ENCODE peak calls at places on chromosomes 2 and 18, in six cellular contexts. N is Peyer's patch; J is T-helper 9 cell; S is stimulated activated CD4-positive, alpha-beta T cell treated with anti-CD3 and anti-CD28 coated beads, Interleukin-1b, Interleukin-23, amount 100 ng/mL, for 24 hours; R is HEK293T; P is NCI-H1417. E is an unnamed sample.

GRCh38 chr2:22879009-22879863 is 505.7 kb upstream of the KLHL29 start:
- DNase-seq in S (no peak), N (no peak), R (no peak), J (no peak), P (no peak), E (no peak)

GRCh38 chr2:96869281-96869823 is 528 bp downstream of the SEMA4C start:
- DNase-seq in R (peak; percentile 57), S (no peak), J (no peak), N (peak; percentile 73), P (peak; percentile 63), E (peak; percentile 45)

GRCh38 chr2:217856871-217857270 is 145.9 kb downstream of the TNS1 start:
- DNase-seq in R (no peak), P (no peak), S (no peak), N (no peak), J (no peak), E (no peak)

GRCh38 chr2:23782647-23783046 is 144.3 kb downstream of the ATAD2B start:
- DNase-seq in N (no peak), J (no peak), S (no peak), R (no peak), P (no peak), E (no peak)

GRCh38 chr18:7941533-7941932 is 374.4 kb downstream of the PTPRM start:
- DNase-seq in P (peak; percentile 83), S (no peak), R (no peak), J (no peak), N (peak; percentile 71), E (no peak)

GRCh38 chr2:102606353-102606752 is 13.0 kb upstream of the SLC9A2 start:
- DNase-seq in N (no peak), S (no peak), J (no peak), P (no peak), R (no peak), E (no peak)

GRCh38 chr2:73965053-73965452 is 19.7 kb upstream of the TET3 start:
- DNase-seq in J (no peak), N (no peak), R (no peak), P (no peak), S (no peak), E (no peak)

GRCh38 chr2:218805627-218806026 is 23.7 kb downstream of the CYP27A1 start:
- DNase-seq in S (no peak), R (no peak), J (no peak), N (no peak), P (no peak), E (peak; percentile 26)

GRCh38 chr18:26532367-26533340 is 15.7 kb downstream of the KCTD1 start:
- DNase-seq in P (no peak), R (no peak), J (no peak), S (no peak), N (no peak), E (no peak)

GRCh38 chr2:222038086-222038802 is 260.6 kb downstream of the PAX3 start:
- DNase-seq in J (no peak), P (peak; percentile 57), R (peak; percentile 31), N (no peak), S (no peak), E (peak; percentile 11)

GRCh38 chr2:238893349-238894000 is 45.6 kb downstream of the TWIST2 start:
- DNase-seq in R (no peak), S (no peak), P (no peak), J (no peak), N (no peak), E (no peak)

GRCh38 chr2:109331864-109332848 is 203.2 kb downstream of the SH3RF3 start:
- DNase-seq in R (peak; percentile 27), S (peak; percentile 22), N (peak; percentile 72), P (peak; percentile 23), J (no peak), E (peak; percentile 98)

GRCh38 chr2:54558976-54559410 is 102.9 kb downstream of the SPTBN1 start:
- DNase-seq in J (no peak), P (peak; percentile 70), N (no peak), R (no peak), S (no peak), E (no peak)

GRCh38 chr2:106065268-106065982 is 128.7 kb downstream of the UXS1 start:
- DNase-seq in R (no peak), P (no peak), N (no peak), S (no peak), J (no peak), E (no peak)

GRCh38 chr2:110878150-110878549 is 145.8 kb downstream of the ACOXL start:
- DNase-seq in J (no peak), P (no peak), N (no peak), R (no peak), S (no peak), E (no peak)

GRCh38 chr2:36625304-36625703 is 27.3 kb upstream of the FEZ2 start:
- DNase-seq in S (no peak), P (no peak), R (no peak), N (no peak), J (no peak), E (no peak)

GRCh38 chr2:42297322-42297936 is 63.6 kb downstream of the COX7A2L start:
- DNase-seq in R (no peak), P (no peak), S (no peak), J (no peak), N (no peak), E (no peak)